ENCODE peak calls at places on chromosomes 2 and 18, in nine cellular contexts. U is IMR-90, L is ovary, K is A549, F is uterus, Z is heart right ventricle, I is endothelial cell of umbilical vein, T is aorta, O is mammary epithelial cell. G is an unnamed sample.

GRCh38 chr2:85066874-85067351 is 66.3 kb upstream of the TCF7L1 start:
- DNase-seq in K (peak; percentile 87), T (peak; percentile 84), Z (peak; percentile 75), F (peak; percentile 81), I (peak; percentile 83), L (peak; percentile 77), O (peak; percentile 40), U (peak; percentile 84), G (peak; percentile 90)

GRCh38 chr2:102046135-102046901 is 54.6 kb downstream of the IL1R2 start:
- DNase-seq in O (no peak), L (no peak), I (peak; percentile 93), Z (no peak), U (peak; percentile 89), F (peak; percentile 26), T (no peak), K (no peak), G (peak; percentile 58)

GRCh38 chr2:7010376-7010775 is 93.2 kb downstream of the RNF144A start:
- DNase-seq in K (no peak), F (peak; percentile 75), T (no peak), Z (peak; percentile 51), I (no peak), U (peak; percentile 3), L (no peak), O (peak; percentile 29), G (peak; percentile 97)

GRCh38 chr2:159044804-159045286 is 76.4 kb downstream of the TANC1 start:
- DNase-seq in L (no peak), U (no peak), T (no peak), I (no peak), K (no peak), O (no peak), Z (no peak), F (no peak), G (peak; percentile 50)

GRCh38 chr2:3512086-3512485 is 7.2 kb downstream of the ADI1 start:
- DNase-seq in T (no peak), F (no peak), K (no peak), L (no peak), Z (no peak), O (no peak), U (no peak), I (no peak), G (peak; percentile 19)

GRCh38 chr2:28161466-28161865 is 231.2 kb upstream of the FOSL2 start:
- DNase-seq in O (peak; percentile 69), L (no peak), Z (no peak), K (no peak), F (no peak), U (no peak), I (no peak), T (no peak), G (peak; percentile 61)

GRCh38 chr2:117523267-117523666 is 291.2 kb upstream of the DDX18 start:
- DNase-seq in I (peak; percentile 5), F (peak; percentile 39), O (no peak), U (no peak), K (no peak), T (no peak), Z (peak; percentile 73), L (peak; percentile 21), G (peak; percentile 79)

GRCh38 chr2:72173640-72174321 is 26.1 kb upstream of the CYP26B1 start:
- DNase-seq in F (no peak), O (no peak), L (no peak), Z (no peak), I (peak; percentile 85), K (no peak), U (peak; percentile 35), T (no peak), G (no peak)

GRCh38 chr2:200798519-200798918 is 13.2 kb upstream of the BZW1 start:
- DNase-seq in L (no peak), O (no peak), U (no peak), Z (no peak), F (no peak), I (no peak), T (no peak), K (no peak), G (no peak)

GRCh38 chr2:54531558-54531957 is 75.4 kb downstream of the SPTBN1 start:
- DNase-seq in U (peak; percentile 86), T (no peak), F (no peak), L (no peak), I (peak; percentile 58), K (peak; percentile 84), Z (no peak), O (peak; percentile 97), G (no peak)

GRCh38 chr2:129870646-129871335 is 108.7 kb upstream of the RAB6C start:
- DNase-seq in U (no peak), O (no peak), L (no peak), T (no peak), F (no peak), I (no peak), K (no peak), Z (no peak), G (peak; percentile 19)

GRCh38 chr2:98484652-98485452 is 40.2 kb downstream of the INPP4A start:
- DNase-seq in O (no peak), L (no peak), Z (no peak), K (no peak), T (no peak), I (no peak), F (no peak), U (no peak), G (no peak)

GRCh38 chr2:188314314-188315054 is 22.8 kb downstream of the GULP1 start:
- DNase-seq in T (no peak), Z (no peak), I (peak; percentile 33), F (no peak), U (no peak), L (no peak), O (peak; percentile 80), K (no peak), G (peak; percentile 40)

GRCh38 chr18:58096658-58097057 is 52.6 kb downstream of the NEDD4L start:
- DNase-seq in T (no peak), F (no peak), U (no peak), O (no peak), Z (no peak), K (no peak), I (no peak), L (no peak), G (no peak)

GRCh38 chr18:58098706-58099105 is 54.7 kb downstream of the NEDD4L start:
- DNase-seq in K (no peak), I (no peak), T (no peak), Z (no peak), U (no peak), F (no peak), L (no peak), O (no peak), G (no peak)

GRCh38 chr18:58097127-58097906 is 53.3 kb downstream of the NEDD4L start:
- DNase-seq in U (peak; percentile 37), L (no peak), O (no peak), Z (no peak), K (no peak), F (no peak), T (no peak), I (peak; percentile 73), G (no peak)

GRCh38 chr18:58095655-58096054 is 51.6 kb downstream of the NEDD4L start:
- DNase-seq in K (no peak), O (no peak), I (no peak), L (no peak), F (no peak), U (no peak), T (no peak), Z (no peak), G (no peak)

DNA sequence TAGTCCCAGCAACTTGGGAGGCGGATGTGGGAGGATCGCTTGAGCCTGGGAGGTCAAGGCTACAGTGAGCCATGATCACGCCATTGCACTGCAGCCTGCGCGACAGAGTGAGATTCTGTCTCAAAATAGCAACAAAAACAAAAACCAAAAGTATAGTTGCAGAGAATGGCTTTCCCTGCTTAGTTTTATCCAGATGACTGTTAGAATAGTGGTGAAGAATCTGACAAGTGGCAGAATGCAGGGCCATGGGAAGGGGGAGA is 53.8 kb downstream of the NEDD4L start:
- DNase-seq in F (no peak), T (no peak), Z (no peak), L (no peak), O (no peak), K (no peak), U (no peak), I (no peak), G (no peak)
- H3K4me1 ChIP-seq in F (no peaks in the 10 kb centered on the region), T (no peaks in the 10 kb centered on the region), Z (peaks cover 11% of the 10 kb centered on the region), L (peaks cover 17% of the 10 kb centered on the region), O (no peaks in the 10 kb centered on the region), K (peaks cover 13% of the 10 kb centered on the region), U (peaks cover 3% of the 10 kb centered on the region), I (peaks cover 11% of the 10 kb centered on the region), G (peaks cover 33% of the 10 kb centered on the region)

GRCh38 chr18:36185901-36186460 is 1.3 kb upstream of the MOCOS start:
- DNase-seq in U (no peak), O (no peak), I (no peak), K (no peak), F (no peak), T (no peak), Z (no peak), L (peak; percentile 47), G (no peak)
- H3K4me3 ChIP-seq in U (peak overlapping the region; percentile 91), O (no peak overlapping the region), I (no peak overlapping the region), K (no peak overlapping the region), F (peak overlapping the region; percentile 51), T (no peak overlapping the region), Z (peak overlapping the region; percentile 76), L (peak overlapping the region; percentile 68), G (no peak overlapping the region)

DNA sequence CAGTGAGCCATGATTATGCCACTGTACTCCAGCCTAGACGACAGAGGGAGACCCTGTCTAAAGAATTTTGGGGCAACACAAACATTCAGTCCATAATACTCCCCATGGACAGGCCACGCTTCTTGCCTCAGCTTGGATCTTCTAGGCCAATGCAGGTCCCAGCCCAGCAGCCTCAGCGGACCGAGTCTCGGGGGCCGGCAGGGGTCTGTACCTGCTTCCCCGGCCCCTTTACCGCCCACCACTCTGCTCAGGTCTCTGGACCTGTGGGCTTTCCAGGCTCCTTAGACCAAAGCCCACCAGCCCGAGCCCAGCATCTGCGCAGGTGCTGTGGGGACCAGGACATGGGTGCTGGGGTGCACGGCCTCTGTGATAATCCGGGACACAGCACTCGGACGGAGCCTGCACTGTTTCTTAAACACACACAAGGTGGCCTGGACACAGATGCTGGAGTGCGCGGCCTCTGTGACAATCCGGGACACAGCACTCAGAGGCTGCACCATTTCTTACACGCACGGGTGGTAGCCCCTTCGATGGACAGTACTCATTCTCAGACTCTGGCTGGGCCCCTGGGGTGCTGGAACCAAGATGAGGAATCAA is 62.1 kb upstream of the GPC1 start:
- DNase-seq in K (no peak), U (no peak), I (no peak), Z (no peak), L (no peak), F (no peak), T (no peak), O (no peak), G (no peak)
- H3K27ac ChIP-seq in K (peak overlapping the region; percentile 97), U (peak overlapping the region; percentile 66), I (no peak overlapping the region), Z (peak overlapping the region; percentile 79), L (no peak overlapping the region), F (peak overlapping the region; percentile 70), T (peak overlapping the region; percentile 83), O (no peak overlapping the region), G (no peak overlapping the region)

GRCh38 chr2:69615078-69615630 is 28.4 kb downstream of the AAK1 start:
- DNase-seq in F (no peak), K (no peak), U (no peak), L (no peak), I (no peak), O (no peak), T (no peak), Z (no peak), G (peak; percentile 44)
- H3K4me1 ChIP-seq in F (peaks cover 8% of the 10 kb centered on the region), K (peaks cover 19% of the 10 kb centered on the region), U (peaks cover 17% of the 10 kb centered on the region), L (peaks cover 9% of the 10 kb centered on the region), I (peaks cover 21% of the 10 kb centered on the region), O (peaks cover 26% of the 10 kb centered on the region), T (peaks cover 5% of the 10 kb centered on the region), Z (peaks cover 51% of the 10 kb centered on the region), G (peaks cover 25% of the 10 kb centered on the region)

G was measured in cardiac muscle cell.